ENCODE peak calls at places on chromosome 5, in nine cellular contexts. Y is foreskin fibroblast, B is adipocyte, R is neural progenitor cell, Q is mammary epithelial cell, D is heart left ventricle, I is psoas muscle, W is astrocyte of the spinal cord, E is AG09309. X is an unnamed sample.
A peak's percentile ranks its signal among the peaks of the same experiment; 100 is the strongest.

GRCh38 chr5:64295100-64295499 is 129.5 kb downstream of the RNF180 start:
- DNase-seq in I (no peak), Q (no peak), B (no peak), R (no peak), D (no peak), E (no peak), W (no peak), Y (no peak), X (no peak)

GRCh38 chr5:95530441-95530840 is 24.3 kb downstream of the SKIC3 start:
- DNase-seq in I (no peak), D (no peak), W (peak; percentile 78), B (peak; percentile 54), R (no peak), Y (peak; percentile 77), E (peak; percentile 67), Q (peak; percentile 70), X (peak; percentile 67)

GRCh38 chr5:95870105-95870672 is 47.7 kb upstream of the GLRX start:
- DNase-seq in Q (peak; percentile 87), D (no peak), Y (no peak), B (peak; percentile 48), I (no peak), E (no peak), R (no peak), W (peak; percentile 60), X (no peak)

GRCh38 chr5:93782978-93783377 is 41.6 kb upstream of the POU5F2 start:
- DNase-seq in W (no peak), B (peak; percentile 51), Y (no peak), I (no peak), E (no peak), Q (no peak), R (no peak), D (no peak), X (no peak)

GRCh38 chr5:148125641-148126040 is 42.7 kb upstream of the SPINK14 start:
- DNase-seq in E (peak; percentile 4), Y (no peak), I (no peak), D (no peak), W (peak; percentile 15), B (peak; percentile 15), Q (peak; percentile 12), R (no peak), X (peak; percentile 7)

GRCh38 chr5:8756498-8757084 is 789.3 kb downstream of the SEMA5A start:
- DNase-seq in Q (peak; percentile 28), I (no peak), Y (peak; percentile 41), R (peak; percentile 71), W (peak; percentile 73), B (peak; percentile 64), E (peak; percentile 14), D (no peak), X (peak; percentile 78)

GRCh38 chr5:149831492-149831891 is 101.4 kb downstream of the PPARGC1B start:
- DNase-seq in D (no peak), I (no peak), B (peak; percentile 52), Q (peak; percentile 79), R (no peak), W (peak; percentile 22), Y (no peak), E (no peak), X (peak; percentile 14)

GRCh38 chr5:168714046-168714445 is 134.9 kb upstream of the PANK3 start:
- DNase-seq in Y (peak; percentile 36), Q (peak; percentile 8), R (no peak), D (no peak), E (no peak), I (no peak), W (peak; percentile 12), B (no peak), X (no peak)

GRCh38 chr5:53249529-53249928 is 140.0 kb upstream of the MOCS2 start:
- DNase-seq in W (peak; percentile 95), R (no peak), Y (peak; percentile 93), Q (peak; percentile 87), E (peak; percentile 93), B (peak; percentile 89), D (no peak), I (no peak), X (peak; percentile 94)

GRCh38 chr5:73447234-73448071 is 1.1 kb downstream of the FOXD1 start:
- DNase-seq in D (peak; percentile 68), R (peak; percentile 79), B (peak; percentile 70), I (peak; percentile 60), Y (no peak), W (peak; percentile 74), Q (peak; percentile 65), E (no peak), X (peak; percentile 62)

GRCh38 chr5:74067748-74068541 is 441.9 kb downstream of the ARHGEF28 start:
- DNase-seq in B (no peak), W (no peak), D (no peak), Q (peak; percentile 85), I (no peak), R (no peak), Y (peak; percentile 7), E (no peak), X (peak; percentile 76)

GRCh38 chr5:151741678-151742423 is 16.6 kb downstream of the ATOX1 start:
- DNase-seq in Y (peak; percentile 72), B (peak; percentile 57), Q (peak; percentile 81), E (no peak), R (no peak), I (no peak), W (peak; percentile 65), D (no peak), X (peak; percentile 51)

GRCh38 chr5:66249920-66250319 is 105.8 kb downstream of the SREK1 start:
- DNase-seq in Q (no peak), B (no peak), I (no peak), E (no peak), W (no peak), R (no peak), D (no peak), Y (no peak), X (no peak)

GRCh38 chr5:27594141-27594540 is 555.8 kb upstream of the CDH9 start:
- DNase-seq in R (no peak), D (no peak), W (no peak), B (no peak), E (no peak), Y (no peak), Q (no peak), I (no peak), X (no peak)

GRCh38 chr5:157175071-157175612 is 5.5 kb upstream of the ITK start:
- DNase-seq in W (no peak), Y (no peak), B (no peak), E (no peak), Q (no peak), D (no peak), I (no peak), R (no peak), X (no peak)

GRCh38 chr5:74464512-74465209 is 175.9 kb downstream of the ENC1 start:
- DNase-seq in Q (no peak), Y (no peak), R (no peak), D (no peak), W (no peak), B (peak; percentile 9), E (peak; percentile 17), I (no peak), X (peak; percentile 17)

GRCh38 chr5:76838481-76839261 is 11.1 kb upstream of the S100Z start:
- DNase-seq in I (no peak), W (peak; percentile 86), Y (peak; percentile 59), Q (no peak), B (peak; percentile 41), E (no peak), D (no peak), R (no peak), X (peak; percentile 67)

GRCh38 chr5:28014779-28015178 is 976.4 kb upstream of the CDH9 start:
- DNase-seq in D (no peak), W (no peak), Q (peak; percentile 21), R (no peak), I (no peak), E (no peak), Y (no peak), B (peak; percentile 14), X (no peak)

DNA sequence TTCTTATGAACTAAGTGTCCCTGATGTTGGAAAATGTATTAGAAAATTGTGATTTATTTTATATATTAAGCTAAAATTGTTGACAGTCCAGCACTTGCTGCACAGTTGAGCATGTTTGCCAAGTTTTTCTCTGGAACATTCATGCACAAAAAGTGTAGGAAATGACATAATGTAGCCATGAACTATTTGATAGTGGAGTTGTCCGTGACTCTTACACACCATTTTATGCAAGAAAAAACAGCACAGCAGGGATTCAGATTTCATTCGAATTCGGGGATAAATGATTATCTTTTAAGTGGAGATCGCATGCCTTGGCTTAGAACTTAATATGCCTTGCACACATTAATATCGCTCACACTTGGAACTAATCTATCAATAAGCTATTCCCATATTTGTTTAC is 708.5 kb upstream of the WWC1 start:
- DNase-seq in E (no peak), B (no peak), W (peak; percentile 33), D (no peak), I (no peak), Q (no peak), R (no peak), Y (no peak), X (no peak)
- H3K4me3 ChIP-seq in E (no peak overlapping the region), B (peak overlapping the region; percentile 49), W (no peak overlapping the region), D (no peak overlapping the region), I (no peak overlapping the region), Q (no peak overlapping the region), R (no peak overlapping the region), Y (no peak overlapping the region), X (no peak overlapping the region)

GRCh38 chr5:141393267-141393666 is 834 bp downstream of the PCDHGA8 start:
- DNase-seq in Y (no peak), Q (no peak), I (no peak), R (no peak), D (no peak), E (no peak), W (no peak), B (no peak), X (no peak)

GRCh38 chr5:141403387-141403786 is 809 bp downstream of the PCDHGA9 start:
- DNase-seq in B (no peak), I (no peak), Y (no peak), Q (no peak), W (no peak), E (no peak), D (no peak), R (no peak), X (no peak)

GRCh38 chr5:141402553-141403328 is at the start of gene PCDHGA9:
- DNase-seq in Q (peak; percentile 15), R (no peak), E (no peak), W (peak; percentile 42), I (peak; percentile 59), B (peak; percentile 76), Y (peak; percentile 42), D (no peak), X (peak; percentile 37)

GRCh38 chr5:141399555-141400258 is 2.0 kb downstream of the PCDHGB5 start:
- DNase-seq in E (no peak), R (no peak), Q (no peak), B (no peak), W (no peak), Y (no peak), I (no peak), D (no peak), X (no peak)

GRCh38 chr5:141398608-141399007 is 861 bp downstream of the PCDHGB5 start:
- DNase-seq in Q (no peak), Y (no peak), B (no peak), I (peak; percentile 52), R (no peak), E (no peak), W (no peak), D (no peak), X (no peak)
- H3K4me3 ChIP-seq in Q (no peak overlapping the region), Y (peak overlapping the region; percentile 17), B (peak overlapping the region; percentile 63), I (peak overlapping the region; percentile 42), R (no peak overlapping the region), E (no peak overlapping the region), W (no peak overlapping the region), D (no peak overlapping the region), X (peak overlapping the region; percentile 3)

GRCh38 chr5:177508217-177508611 is 1.4 kb downstream of the DOK3 start:
- DNase-seq in Q (no peak), B (no peak), D (peak; percentile 69), I (no peak), Y (no peak), R (no peak), W (no peak), E (no peak), X (no peak)
- H3K4me3 ChIP-seq in Q (no peak overlapping the region), B (no peak overlapping the region), D (no peak overlapping the region), I (peak overlapping the region; percentile 54), Y (no peak overlapping the region), R (no peak overlapping the region), W (no peak overlapping the region), E (no peak overlapping the region), X (no peak overlapping the region)

GRCh38 chr5:40909233-40909632 is at the start of gene C7:
- DNase-seq in Y (no peak), W (no peak), I (no peak), R (no peak), Q (no peak), E (no peak), D (no peak), B (no peak), X (peak; percentile 41)
- H3K4me3 ChIP-seq in Y (no peak within 1 kb of the TSS), W (peak within 1 kb of the TSS; percentile 4), I (no peak within 1 kb of the TSS), R (no peak within 1 kb of the TSS), Q (no peak within 1 kb of the TSS), E (no peak within 1 kb of the TSS), D (peak within 1 kb of the TSS; percentile 11), B (peak within 1 kb of the TSS; percentile 57), X (no peak within 1 kb of the TSS)